ENCODE peak calls at places on chromosomes 2 and 18, in eight cellular contexts. R is fibroblast of lung, D is neural progenitor cell, Q is RWPE1, C is PC-3, M is uterus, Y is psoas muscle, K is HCT116. A is an unnamed sample.

GRCh38 chr2:148650881-148651280 is 6.3 kb downstream of the EPC2 start:
- DNase-seq in Q (no peak), D (no peak), R (no peak), M (no peak), C (no peak), K (no peak), Y (no peak), A (no peak)

GRCh38 chr18:48399303-48400075 is 9.7 kb downstream of the ZBTB7C start:
- DNase-seq in K (no peak), Y (no peak), M (no peak), D (no peak), Q (no peak), C (no peak), R (no peak), A (no peak)

GRCh38 chr2:2183135-2183534 is 147.9 kb downstream of the MYT1L start:
- DNase-seq in R (no peak), Q (no peak), M (no peak), Y (no peak), C (no peak), D (no peak), K (no peak), A (no peak)

GRCh38 chr18:12015697-12016062 is 34.4 kb downstream of the IMPA2 start:
- DNase-seq in K (no peak), C (peak), Q (peak), M (no peak), Y (peak), R (peak), D (no peak), A (peak)

GRCh38 chr2:120379916-120380893 is 34.3 kb downstream of the INHBB start:
- DNase-seq in M (no peak), D (no peak), Y (no peak), R (no peak), Q (no peak), C (no peak), K (no peak), A (peak)

GRCh38 chr2:160425794-160426193 is 67.8 kb downstream of the RBMS1 start:
- DNase-seq in Y (no peak), R (peak), D (no peak), M (no peak), K (no peak), Q (no peak), C (no peak), A (no peak)

GRCh38 chr18:457120-457519 is 43.4 kb downstream of the COLEC12 start:
- DNase-seq in Y (peak), M (peak), D (peak), K (no peak), C (no peak), R (peak), Q (no peak), A (no peak)

GRCh38 chr2:167253025-167253424 is 364.7 kb downstream of the XIRP2 start:
- DNase-seq in Y (no peak), K (no peak), Q (no peak), M (no peak), D (no peak), C (peak), R (peak), A (no peak)

GRCh38 chr2:23055251-23055650 is 329.7 kb upstream of the KLHL29 start:
- DNase-seq in Q (no peak), D (no peak), C (no peak), K (no peak), Y (no peak), R (no peak), M (no peak), A (no peak)

GRCh38 chr2:10487144-10488104 is 39.3 kb upstream of the ODC1 start:
- DNase-seq in R (no peak), K (no peak), D (no peak), C (peak), Y (no peak), M (no peak), Q (no peak), A (no peak)

GRCh38 chr2:11145350-11145749 is 9.9 kb upstream of the SLC66A3 start:
- DNase-seq in D (no peak), Y (no peak), M (no peak), K (no peak), Q (no peak), C (no peak), R (no peak), A (no peak)

GRCh38 chr2:241612156-241613017 is 24.6 kb downstream of the THAP4 start:
- DNase-seq in Y (no peak), M (no peak), Q (no peak), D (no peak), R (peak), C (no peak), K (no peak), A (no peak)

GRCh38 chr2:12948231-12948962 is 231.7 kb downstream of the TRIB2 start:
- DNase-seq in D (no peak), Y (no peak), K (no peak), C (peak), Q (no peak), M (no peak), R (no peak), A (no peak)

GRCh38 chr2:8303322-8303832 is 378.5 kb upstream of the ID2 start:
- DNase-seq in R (peak), M (peak), C (no peak), D (no peak), K (no peak), Q (no peak), Y (peak), A (peak)

GRCh38 chr2:101930019-101930418 is 61.7 kb upstream of the IL1R2 start:
- DNase-seq in Q (no peak), Y (no peak), K (no peak), D (no peak), R (no peak), C (no peak), M (no peak), A (no peak)

GRCh38 chr2:43539991-43540860 is 55.6 kb downstream of the THADA start:
- DNase-seq in M (peak), K (no peak), D (no peak), Y (peak), R (peak), C (peak), Q (peak), A (peak)

GRCh38 chr2:127145255-127145899 is 38.4 kb upstream of the BIN1 start:
- DNase-seq in C (peak), R (no peak), K (no peak), Q (no peak), D (no peak), Y (peak), M (no peak), A (peak)

GRCh38 chr2:41782306-41783158 is 265.3 kb upstream of the PKDCC start:
- DNase-seq in D (peak), Q (peak), Y (no peak), R (peak), C (peak), K (peak), M (peak), A (no peak)

GRCh38 chr2:35973132-35973736 is 382.3 kb upstream of the CRIM1 start:
- DNase-seq in Q (peak), Y (no peak), M (no peak), K (no peak), D (peak), R (peak), C (peak), A (no peak)

GRCh38 chr18:10188971-10189810 is 265.2 kb upstream of the APCDD1 start:
- DNase-seq in Q (no peak), M (no peak), C (no peak), Y (no peak), R (no peak), D (no peak), K (no peak), A (no peak)

GRCh38 chr2:36461039-36461681 is 105.6 kb downstream of the CRIM1 start:
- DNase-seq in Q (peak), Y (no peak), R (peak), C (peak), D (peak), K (peak), M (no peak), A (no peak)

GRCh38 chr2:209532321-209532720 is 108.5 kb downstream of the MAP2 start:
- DNase-seq in C (no peak), R (no peak), D (no peak), Q (no peak), Y (no peak), K (no peak), M (no peak), A (no peak)

GRCh38 chr2:100959225-100959880 is 42.7 kb upstream of the RPL31 start:
- DNase-seq in R (no peak), D (no peak), Q (no peak), C (peak), M (no peak), Y (no peak), K (no peak), A (no peak)

GRCh38 chr2:61620244-61621159 is 82.3 kb upstream of the XPO1 start:
- DNase-seq in K (peak), Q (peak), R (peak), Y (no peak), D (no peak), M (no peak), C (peak), A (no peak)

GRCh38 chr18:56645415-56646016 is 5.6 kb upstream of the WDR7 start:
- DNase-seq in D (peak), K (peak), M (no peak), Q (no peak), R (peak), Y (no peak), C (peak), A (no peak)

GRCh38 chr2:233409286-233409991 is 55.1 kb downstream of the DGKD start:
- DNase-seq in D (no peak), Y (no peak), K (no peak), M (no peak), R (no peak), Q (no peak), C (no peak), A (no peak)

GRCh38 chr2:154133823-154134222 is 262.1 kb downstream of the GALNT13 start:
- DNase-seq in M (no peak), Y (no peak), D (no peak), R (peak), K (no peak), C (peak), Q (peak), A (no peak)

GRCh38 chr2:118246726-118247125 is 158.5 kb downstream of the INSIG2 start:
- DNase-seq in M (no peak), D (no peak), C (peak), Y (peak), K (no peak), R (no peak), Q (no peak), A (no peak)

GRCh38 chr2:172427256-172427989 is at the start of gene ITGA6:
- DNase-seq in Q (peak), C (peak), R (peak), D (peak), Y (peak), M (peak), K (peak), A (peak)
- H3K27ac ChIP-seq in Q (peak), C (peak), R (peak), D (peak), Y (peak), M (peak), K (peak), A (peak)

GRCh38 chr2:99200232-99200631 is 19.2 kb downstream of the MRPL30 start:
- DNase-seq in D (no peak), C (no peak), Q (no peak), K (no peak), Y (no peak), M (no peak), R (no peak), A (no peak)

GRCh38 chr2:99198103-99198841 is 17.3 kb downstream of the MRPL30 start:
- DNase-seq in C (peak), Q (no peak), K (no peak), R (no peak), M (no peak), D (no peak), Y (no peak), A (no peak)

GRCh38 chr2:99205491-99205890 is 24.5 kb downstream of the MRPL30 start:
- DNase-seq in K (no peak), D (no peak), Y (no peak), Q (no peak), R (no peak), C (peak), M (no peak), A (no peak)

DNA sequence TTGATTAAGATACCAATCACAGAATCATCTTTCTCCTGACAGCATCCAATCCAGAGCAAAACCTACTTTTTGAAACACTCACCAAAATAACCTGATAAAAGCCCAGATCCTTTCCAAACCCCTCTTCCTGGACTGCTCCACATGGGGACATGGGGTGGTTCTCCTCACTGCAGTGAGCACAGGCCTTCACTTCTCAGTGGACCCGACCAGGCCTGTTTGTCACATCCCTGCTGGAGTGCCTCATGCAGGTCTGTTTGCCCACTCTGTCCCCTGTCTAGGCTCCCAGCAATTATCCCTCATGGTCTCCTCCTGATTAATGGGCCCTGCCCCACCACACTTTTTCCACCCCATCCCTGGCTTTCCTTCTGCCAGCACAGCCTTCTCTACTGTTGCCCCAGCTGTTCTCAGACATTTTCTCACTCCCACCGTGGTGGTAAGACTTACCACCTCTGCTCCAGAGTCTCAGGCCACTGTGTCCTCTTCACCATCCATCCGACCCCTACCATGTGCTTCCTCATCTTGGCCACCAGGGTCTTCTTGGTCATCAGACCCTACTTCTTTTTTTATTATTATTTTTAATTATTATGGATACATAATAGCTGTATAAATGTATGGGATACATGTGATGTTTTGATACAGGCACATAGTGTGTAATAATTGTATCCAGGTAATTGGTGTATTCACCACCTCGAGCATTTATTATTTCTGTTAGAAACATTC is 21.1 kb downstream of the MRPL30 start:
- DNase-seq in R (no peak), K (no peak), C (no peak), Y (no peak), Q (no peak), D (no peak), M (no peak), A (no peak)
- TF ChIP-seq CTCF in R (no peak), K (peak), C (no peak), Y (peak), Q (no peak), D (no peak), M (no peak), A (no peak)

GRCh38 chr2:75547345-75548035 is 13.2 kb downstream of the EVA1A start:
- DNase-seq in M (no peak), D (no peak), C (no peak), K (no peak), R (peak), Q (no peak), Y (no peak), A (no peak)

GRCh38 chr2:75545917-75546316 is 14.8 kb downstream of the EVA1A start:
- DNase-seq in M (no peak), K (no peak), Y (no peak), Q (no peak), C (no peak), R (no peak), D (no peak), A (no peak)

GRCh38 chr2:75549401-75550253 is 11.1 kb downstream of the EVA1A start:
- DNase-seq in Y (no peak), M (no peak), Q (no peak), D (no peak), C (peak), K (no peak), R (no peak), A (no peak)

GRCh38 chr2:75545387-75545786 is 15.4 kb downstream of the EVA1A start:
- DNase-seq in C (no peak), D (no peak), K (no peak), Y (no peak), Q (no peak), M (no peak), R (no peak), A (no peak)

DNA sequence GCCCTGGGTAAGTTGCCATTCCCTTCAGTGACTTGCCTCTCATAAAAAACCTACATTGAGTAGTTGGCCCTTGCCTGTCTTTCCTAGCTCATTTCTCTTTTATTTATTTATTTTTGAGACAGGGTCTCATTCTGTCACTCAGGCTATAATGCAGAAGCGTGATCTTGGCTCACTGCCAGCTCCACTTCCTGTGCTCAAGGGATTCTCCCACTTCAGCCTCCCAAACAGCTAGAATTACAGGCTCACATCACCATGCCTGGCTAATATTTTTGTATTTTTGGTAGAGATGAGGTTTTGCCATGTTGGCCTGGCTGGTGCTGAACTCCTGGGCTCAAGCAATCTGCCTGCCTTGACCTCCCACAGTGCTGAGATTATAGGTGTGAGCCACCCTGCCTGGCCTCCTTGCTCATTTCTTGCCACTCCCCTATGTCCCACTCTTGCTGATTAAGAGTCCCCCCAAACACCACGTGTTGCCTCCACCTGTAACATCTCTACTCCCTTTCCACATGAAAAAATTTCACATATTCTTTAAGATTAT is 12.6 kb downstream of the EVA1A start:
- DNase-seq in M (no peak), Q (no peak), K (no peak), Y (no peak), D (no peak), C (no peak), R (peak), A (no peak)
- H3K27ac ChIP-seq in M (no peak), Q (no peak), K (no peak), Y (no peak), D (no peak), C (no peak), R (peak), A (peak)

DNA sequence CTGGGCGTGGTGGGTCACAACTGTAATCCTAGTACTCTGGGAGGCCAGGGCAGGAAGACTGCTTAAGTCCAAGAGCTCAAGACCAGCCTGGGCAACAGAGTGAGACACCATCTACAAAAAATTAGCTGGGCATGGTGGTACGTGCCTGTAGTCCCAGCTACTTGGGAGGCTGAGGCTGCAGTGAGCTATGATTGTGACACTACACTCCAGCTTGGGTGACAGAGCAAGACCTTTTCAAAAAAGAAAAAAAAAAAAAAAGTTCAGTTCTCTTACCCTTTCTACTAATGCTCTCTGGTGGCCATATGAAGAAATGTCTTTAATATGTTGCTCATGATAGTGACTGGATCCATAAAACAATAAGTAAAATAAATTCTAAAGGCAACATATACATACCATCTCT is 14.9 kb downstream of the TYW5 start:
- DNase-seq in M (no peak), K (peak), R (peak), Q (no peak), Y (no peak), D (peak), C (peak), A (no peak)
- TF ChIP-seq CTCF in M (no peak), K (peak), R (no peak), Q (no peak), Y (peak), D (peak), C (peak), A (peak)

A was measured in kidney.